ENCODE peak calls at places on chromosomes 5 and 9, in six cellular contexts. S is AG08395; V is neural progenitor cell; D is stimulated activated CD8-positive, alpha-beta memory T cell treated with anti-CD3 and anti-CD28 coated beads, Interleukin-4, amount 100 ng/mL, for 4 hours; C is cerebellum; I is HTR-8/SVneo. N is an unnamed sample.

GRCh38 chr5:29568028-29568427 is 1625.5 kb upstream of the CDH6 start:
- DNase-seq in S (no peak), V (no peak), D (no peak), C (no peak), I (no peak), N (no peak)

GRCh38 chr5:980001-980588 is 28.5 kb upstream of the NKD2 start:
- DNase-seq in S (peak), V (peak), D (no peak), C (no peak), I (no peak), N (peak)

GRCh38 chr9:99351647-99352046 is 129.6 kb downstream of the SEC61B start:
- DNase-seq in S (no peak), V (no peak), D (no peak), C (no peak), I (no peak), N (peak)

GRCh38 chr9:36738318-36738975 is 165.8 kb downstream of the MELK start:
- DNase-seq in S (peak), V (no peak), D (no peak), C (no peak), I (peak), N (no peak)

GRCh38 chr9:121776009-121776738 is 124.7 kb downstream of the DAB2IP start:
- DNase-seq in S (no peak), V (no peak), D (no peak), C (no peak), I (no peak), N (no peak)

GRCh38 chr9:4499917-4500316 is 9.6 kb downstream of the SLC1A1 start:
- DNase-seq in S (no peak), V (no peak), D (no peak), C (peak), I (no peak), N (no peak)

GRCh38 chr5:38601133-38601842 is 44.8 kb upstream of the LIFR start:
- DNase-seq in S (no peak), V (no peak), D (no peak), C (no peak), I (no peak), N (no peak)

GRCh38 chr5:88660326-88660946 is 222.5 kb downstream of the MEF2C start:
- DNase-seq in S (peak), V (peak), D (no peak), C (no peak), I (peak), N (peak)

GRCh38 chr9:70835323-70835722 is 286.1 kb downstream of the TRPM3 start:
- DNase-seq in S (peak), V (no peak), D (no peak), C (no peak), I (no peak), N (no peak)

GRCh38 chr5:956941-957729 is 51.5 kb upstream of the NKD2 start:
- DNase-seq in S (peak), V (peak), D (no peak), C (no peak), I (peak), N (peak)

GRCh38 chr5:124206540-124206939 is 539.9 kb downstream of the ZNF608 start:
- DNase-seq in S (no peak), V (no peak), D (no peak), C (no peak), I (no peak), N (no peak)

GRCh38 chr5:57777174-57777581 is 294.6 kb upstream of the ACTBL2 start:
- DNase-seq in S (no peak), V (no peak), D (no peak), C (no peak), I (no peak), N (no peak)

GRCh38 chr5:143258559-143259253 is 144.8 kb downstream of the NR3C1 start:
- DNase-seq in S (no peak), V (no peak), D (no peak), C (no peak), I (no peak), N (no peak)

GRCh38 chr5:143566139-143566538 is 162.7 kb upstream of the NR3C1 start:
- DNase-seq in S (no peak), V (no peak), D (no peak), C (no peak), I (no peak), N (no peak)

GRCh38 chr9:128905964-128906363 is 14.8 kb upstream of the PHYHD1 start:
- DNase-seq in S (no peak), V (no peak), D (no peak), C (no peak), I (no peak), N (no peak)